ENCODE peak calls at places on chromosome 21, in six cellular contexts. T is breast epithelium, V is heart right ventricle, B is ovary, L is GM12878, Q is spleen. F is an unnamed sample. For H3K27me3, the result is how much of the 10 kb centered on the place peaks cover.

GRCh38 chr21:35399002-35399401 is 349.9 kb upstream of the RUNX1 start:
- DNase-seq in T (no peak), V (no peak), B (no peak), L (no peak), Q (no peak), F (no peak)

GRCh38 chr21:43585924-43586411 is 73.3 kb downstream of the HSF2BP start:
- DNase-seq in T (no peak), V (peak), B (no peak), L (no peak), Q (no peak), F (no peak)

GRCh38 chr21:31473685-31474345 is 129.8 kb upstream of the TIAM1 start:
- DNase-seq in T (no peak), V (no peak), B (no peak), L (no peak), Q (no peak), F (no peak)

GRCh38 chr21:27647921-27648320 is 681.0 kb upstream of the ADAMTS5 start:
- DNase-seq in T (no peak), V (no peak), B (no peak), L (no peak), Q (no peak), F (no peak)

GRCh38 chr21:14119038-14119437 is 91.7 kb downstream of the LIPI start:
- DNase-seq in T (no peak), V (no peak), B (no peak), L (no peak), Q (no peak), F (no peak)

GRCh38 chr21:15065381-15066230 is 806 bp upstream of the NRIP1 start:
- DNase-seq in T (peak), V (peak), B (peak), L (no peak), Q (peak), F (peak)

GRCh38 chr21:30306821-30307330 is 13.2 kb downstream of the KRTAP26-1 start:
- DNase-seq in T (no peak), V (no peak), B (no peak), L (no peak), Q (no peak), F (no peak)

GRCh38 chr21:27423073-27423472 is 456.2 kb upstream of the ADAMTS5 start:
- DNase-seq in T (no peak), V (peak), B (peak), L (no peak), Q (no peak), F (peak)

GRCh38 chr21:31892686-31893085 is 19.9 kb downstream of the HUNK start:
- DNase-seq in T (no peak), V (no peak), B (no peak), L (no peak), Q (no peak), F (no peak)

GRCh38 chr21:30102881-30103280 is 63.7 kb downstream of the CLDN17 start:
- DNase-seq in T (no peak), V (no peak), B (no peak), L (no peak), Q (no peak), F (no peak)

GRCh38 chr21:36791695-36792451 is 93.0 kb downstream of the SIM2 start:
- DNase-seq in T (no peak), V (no peak), B (no peak), L (no peak), Q (no peak), F (no peak)

GRCh38 chr21:44632067-44632466 is 5.1 kb upstream of the KRTAP10-10 start:
- DNase-seq in T (no peak), V (no peak), B (no peak), L (no peak), Q (no peak), F (no peak)

GRCh38 chr21:44626262-44626661 is 631 bp upstream of the KRTAP10-9 start:
- DNase-seq in T (no peak), V (no peak), B (no peak), L (no peak), Q (peak), F (peak)

GRCh38 chr21:44626673-44627143 is at the start of gene KRTAP10-9:
- DNase-seq in T (no peak), V (no peak), B (no peak), L (no peak), Q (peak), F (no peak)

GRCh38 chr21:44628707-44629391 is 2.0 kb downstream of the KRTAP10-9 start:
- DNase-seq in T (no peak), V (no peak), B (no peak), L (no peak), Q (no peak), F (peak)

DNA sequence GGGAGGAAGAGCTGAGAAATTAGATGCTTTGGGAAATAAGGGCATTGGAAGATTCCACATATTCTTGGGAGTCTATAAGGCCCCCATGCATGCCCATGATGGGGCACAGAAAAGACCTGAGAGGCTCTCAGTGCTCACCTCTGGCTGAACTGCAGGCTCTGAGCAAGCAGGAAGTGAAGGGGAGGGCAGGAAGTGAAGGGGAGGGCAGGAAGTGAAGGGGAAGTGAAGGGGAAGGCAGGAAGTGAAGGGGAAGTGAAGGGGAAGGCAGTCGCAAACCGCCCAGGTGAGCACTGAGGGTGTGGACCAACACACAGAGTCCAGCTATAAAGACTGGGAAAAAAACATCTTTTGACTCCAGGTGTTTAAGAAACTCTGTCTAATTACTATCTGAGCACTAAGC is 3.5 kb downstream of the KRTAP10-9 start:
- DNase-seq in T (no peak), V (no peak), B (no peak), L (no peak), Q (no peak), F (no peak)
- H3K27ac ChIP-seq in T (no peak), V (no peak), B (no peak), L (no peak), Q (no peak), F (no peak)

DNA sequence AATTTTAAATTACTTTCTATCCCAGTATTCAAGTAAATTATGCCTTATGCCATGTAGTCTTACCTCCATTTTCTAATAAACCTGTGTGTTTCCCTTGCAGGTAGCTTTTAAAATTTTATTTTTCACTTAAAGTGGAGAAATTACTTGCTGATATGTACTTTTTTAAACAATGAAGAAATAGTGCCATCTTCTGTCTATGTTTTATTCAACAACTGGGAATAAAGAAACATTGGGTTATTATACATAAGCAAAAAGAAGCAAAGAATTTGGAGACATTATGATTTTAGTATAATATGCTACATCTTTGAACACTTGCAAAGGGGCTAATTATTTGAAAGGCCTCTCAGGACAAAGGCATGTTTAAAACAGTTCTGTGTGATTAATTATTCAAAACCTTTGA is 1912.9 kb downstream of the MRPL39 start:
- DNase-seq in T (no peak), V (no peak), B (no peak), L (no peak), Q (no peak), F (no peak)
- TF ChIP-seq CTCF in T (no peak), V (no peak), B (no peak), L (no peak), Q (no peak), F (no peak)

GRCh38 chr21:23541571-23541970 is 2065.7 kb downstream of the MRPL39 start:
- DNase-seq in T (no peak), V (no peak), B (no peak), L (no peak), Q (no peak), F (no peak)
- H3K27me3 ChIP-seq in T (under half), V (under half), B (under half), L (under half), Q (under half), F (under half)

GRCh38 chr21:41048636-41049035 is 119.3 kb upstream of the BACE2 start:
- DNase-seq in T (no peak), V (no peak), B (no peak), L (no peak), Q (no peak), F (no peak)

GRCh38 chr21:41048141-41048540 is 119.8 kb upstream of the BACE2 start:
- DNase-seq in T (no peak), V (no peak), B (no peak), L (no peak), Q (no peak), F (no peak)

GRCh38 chr21:41054206-41054605 is 113.8 kb upstream of the BACE2 start:
- DNase-seq in T (no peak), V (no peak), B (no peak), L (no peak), Q (no peak), F (no peak)

DNA sequence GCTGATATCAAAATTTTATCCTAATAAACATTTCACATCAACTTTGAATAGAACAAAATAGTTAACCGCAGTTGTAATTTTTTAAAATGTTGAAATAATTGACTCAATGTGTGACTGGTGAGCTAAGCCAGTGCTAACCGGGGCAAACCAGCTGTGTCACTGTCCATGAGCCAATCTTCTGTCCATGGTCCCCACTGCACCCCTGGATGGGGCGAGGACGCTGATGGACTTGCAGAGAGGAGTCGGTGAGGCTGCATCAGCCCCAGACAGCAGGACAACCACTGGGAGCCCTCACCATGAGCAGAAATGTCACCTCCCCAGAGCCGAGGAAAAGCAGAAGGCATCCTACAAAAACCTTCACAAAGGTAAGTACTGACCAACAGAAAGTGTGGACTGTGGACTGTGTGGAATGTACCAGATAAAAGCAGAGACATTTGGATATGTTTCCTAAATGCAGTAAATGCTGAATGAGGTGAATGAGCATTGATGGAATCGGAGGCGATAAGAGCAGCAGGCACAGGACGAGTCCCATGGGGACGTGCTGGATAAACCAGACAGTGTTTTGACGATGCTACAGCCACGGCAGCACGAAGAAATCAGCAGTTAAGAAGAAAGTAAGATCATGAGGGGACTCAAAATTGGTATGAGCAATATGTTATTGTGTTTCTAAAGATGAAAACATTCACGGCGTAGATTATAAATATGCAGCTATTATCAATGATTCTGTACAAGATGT is 115.0 kb upstream of the BACE2 start:
- DNase-seq in T (no peak), V (no peak), B (no peak), L (no peak), Q (no peak), F (no peak)
- H3K27ac ChIP-seq in T (no peak), V (no peak), B (no peak), L (no peak), Q (no peak), F (no peak)

GRCh38 chr21:38834725-38835124 is 29.0 kb downstream of the ETS2 start:
- DNase-seq in T (no peak), V (no peak), B (no peak), L (no peak), Q (no peak), F (no peak)

GRCh38 chr21:38830667-38831525 is 25.2 kb downstream of the ETS2 start:
- DNase-seq in T (no peak), V (no peak), B (no peak), L (no peak), Q (peak), F (no peak)

GRCh38 chr21:38832664-38833063 is 26.9 kb downstream of the ETS2 start:
- DNase-seq in T (no peak), V (no peak), B (no peak), L (no peak), Q (no peak), F (no peak)

GRCh38 chr21:38831526-38832467 is 26.1 kb downstream of the ETS2 start:
- DNase-seq in T (no peak), V (peak), B (no peak), L (peak), Q (no peak), F (peak)

DNA sequence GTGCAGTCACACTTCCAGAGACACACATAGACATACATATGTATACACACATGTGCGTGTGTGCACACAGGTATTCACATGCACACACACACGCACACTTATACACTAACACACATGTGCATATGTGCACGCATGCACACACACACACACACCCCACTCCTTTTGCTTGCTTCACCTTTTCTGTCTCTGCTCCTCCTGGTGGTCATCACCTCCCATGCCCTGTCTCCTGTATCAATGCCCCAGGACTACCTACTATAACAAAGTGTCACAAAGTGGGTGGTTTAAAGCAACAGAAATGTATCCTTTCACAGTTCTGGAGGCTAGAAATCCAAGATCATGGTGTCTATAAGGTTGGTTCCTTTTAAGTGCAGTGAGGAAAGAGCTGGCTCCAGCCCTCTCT is 27.4 kb downstream of the ETS2 start:
- DNase-seq in T (no peak), V (no peak), B (no peak), L (no peak), Q (no peak), F (no peak)
- TF ChIP-seq CTCF in T (peak), V (no peak), B (no peak), L (no peak), Q (no peak), F (no peak)

GRCh38 chr21:45385549-45386050 is 19.4 kb upstream of the COL18A1 start:
- DNase-seq in T (no peak), V (no peak), B (peak), L (no peak), Q (peak), F (peak)
- H3K27me3 ChIP-seq in T (under half), V (under half), B (under half), L (under half), Q (under half), F (under half)

GRCh38 chr21:33940846-33941245 is 25.2 kb upstream of the ATP5PO start:
- DNase-seq in T (no peak), V (no peak), B (no peak), L (no peak), Q (no peak), F (no peak)
- H3K27ac ChIP-seq in T (no peak), V (no peak), B (no peak), L (no peak), Q (no peak), F (no peak)

GRCh38 chr21:16193758-16194606 is 464.2 kb downstream of the USP25 start:
- DNase-seq in T (no peak), V (peak), B (peak), L (no peak), Q (no peak), F (peak)
- TF ChIP-seq CTCF in T (no peak), V (no peak), B (no peak), L (peak), Q (no peak), F (no peak)

GRCh38 chr21:38420140-38420539 is 78.1 kb downstream of the ERG start:
- DNase-seq in T (no peak), V (no peak), B (no peak), L (no peak), Q (no peak), F (no peak)
- H3K27me3 ChIP-seq in T (under half), V (under half), B (under half), L (under half), Q (under half), F (under half)

F was measured in left lung.